ENCODE peak calls at places on chromosomes 6 and 20, in seven cellular contexts. One of them, this sample, is unnamed.

GRCh38 chr6:1144842-1145755 is 166.8 kb upstream of the FOXQ1 start:
- DNase-seq in small intestine: no peak
- DNase-seq in endodermal cell: no peak
- DNase-seq in psoas muscle: no peak
- DNase-seq in Peyer's patch: no peak
- DNase-seq in IMR-90: peak
- DNase-seq in heart left ventricle: no peak
- DNase-seq in this sample: no peak

GRCh38 chr6:2875840-2876207 is 27.3 kb downstream of the SERPINB9 start:
- DNase-seq in small intestine: no peak
- DNase-seq in endodermal cell: peak
- DNase-seq in psoas muscle: peak
- DNase-seq in Peyer's patch: peak
- DNase-seq in IMR-90: no peak
- DNase-seq in heart left ventricle: peak
- DNase-seq in this sample: no peak

GRCh38 chr6:7390218-7390878 is 740 bp downstream of the RIOK1 start:
- DNase-seq in small intestine: peak
- DNase-seq in endodermal cell: no peak
- DNase-seq in psoas muscle: no peak
- DNase-seq in Peyer's patch: no peak
- DNase-seq in IMR-90: peak
- DNase-seq in heart left ventricle: no peak
- DNase-seq in this sample: no peak

GRCh38 chr6:104601756-104602155 is 258.0 kb downstream of the HACE1 start:
- DNase-seq in small intestine: no peak
- DNase-seq in endodermal cell: no peak
- DNase-seq in psoas muscle: no peak
- DNase-seq in Peyer's patch: no peak
- DNase-seq in IMR-90: no peak
- DNase-seq in heart left ventricle: no peak
- DNase-seq in this sample: no peak

GRCh38 chr6:15689586-15690450 is 27.0 kb upstream of the DTNBP1 start:
- DNase-seq in small intestine: no peak
- DNase-seq in endodermal cell: no peak
- DNase-seq in psoas muscle: no peak
- DNase-seq in Peyer's patch: no peak
- DNase-seq in IMR-90: no peak
- DNase-seq in heart left ventricle: no peak
- DNase-seq in this sample: no peak

GRCh38 chr20:50496773-50497375 is 13.3 kb upstream of the PTPN1 start:
- DNase-seq in small intestine: no peak
- DNase-seq in endodermal cell: no peak
- DNase-seq in psoas muscle: no peak
- DNase-seq in Peyer's patch: no peak
- DNase-seq in IMR-90: no peak
- DNase-seq in heart left ventricle: no peak
- DNase-seq in this sample: no peak

GRCh38 chr6:157625111-157625510 is 197.9 kb upstream of the SNX9 start:
- DNase-seq in small intestine: no peak
- DNase-seq in endodermal cell: no peak
- DNase-seq in psoas muscle: no peak
- DNase-seq in Peyer's patch: no peak
- DNase-seq in IMR-90: no peak
- DNase-seq in heart left ventricle: no peak
- DNase-seq in this sample: no peak

GRCh38 chr6:16345449-16346330 is 107.3 kb downstream of the GMPR start:
- DNase-seq in small intestine: no peak
- DNase-seq in endodermal cell: peak
- DNase-seq in psoas muscle: peak
- DNase-seq in Peyer's patch: no peak
- DNase-seq in IMR-90: peak
- DNase-seq in heart left ventricle: peak
- DNase-seq in this sample: no peak

GRCh38 chr6:15350386-15351083 is 104.7 kb downstream of the JARID2 start:
- DNase-seq in small intestine: no peak
- DNase-seq in endodermal cell: no peak
- DNase-seq in psoas muscle: no peak
- DNase-seq in Peyer's patch: no peak
- DNase-seq in IMR-90: no peak
- DNase-seq in heart left ventricle: no peak
- DNase-seq in this sample: no peak

DNA sequence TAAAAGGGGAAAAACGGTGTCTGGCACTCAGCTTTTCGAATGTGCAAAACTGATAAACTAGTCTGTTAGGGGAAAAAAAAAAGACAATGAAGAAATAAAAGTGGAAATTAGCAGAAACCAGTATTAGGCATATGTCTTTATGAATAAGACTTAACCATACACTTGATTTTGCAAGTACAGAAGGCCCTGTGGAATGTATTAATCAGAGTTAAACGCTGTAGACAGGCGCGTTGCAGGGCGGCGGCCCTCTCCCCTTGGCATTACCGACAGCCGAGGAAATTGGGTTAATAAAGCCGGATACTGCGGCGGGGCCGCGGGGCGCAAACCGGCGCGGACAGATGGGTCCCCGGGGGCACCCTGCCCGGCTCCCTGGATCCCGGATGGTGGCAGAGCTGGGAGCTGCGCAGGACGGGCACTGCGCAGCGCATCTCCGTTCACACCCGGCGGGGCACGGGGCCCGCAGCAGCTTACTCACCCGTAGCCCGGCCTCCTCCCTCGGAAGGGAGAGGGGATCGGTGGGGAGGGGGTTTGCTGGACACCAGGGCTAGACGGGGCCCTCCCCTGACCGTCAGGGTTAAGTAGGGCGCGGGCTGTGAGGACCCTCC is 2.1 kb downstream of the BHLHE23 start:
- DNase-seq in small intestine: no peak
- DNase-seq in endodermal cell: peak
- DNase-seq in psoas muscle: no peak
- DNase-seq in Peyer's patch: no peak
- DNase-seq in IMR-90: no peak
- DNase-seq in heart left ventricle: no peak
- DNase-seq in this sample: no peak
- H3K4me3 ChIP-seq in small intestine: no peak
- H3K4me3 ChIP-seq in endodermal cell: no peak
- H3K4me3 ChIP-seq in psoas muscle: no peak
- H3K4me3 ChIP-seq in Peyer's patch: no peak
- H3K4me3 ChIP-seq in IMR-90: no peak
- H3K4me3 ChIP-seq in heart left ventricle: no peak
- H3K4me3 ChIP-seq in this sample: no peak

GRCh38 chr6:14074723-14075503 is 42.7 kb upstream of the CD83 start:
- DNase-seq in small intestine: peak
- DNase-seq in endodermal cell: no peak
- DNase-seq in psoas muscle: no peak
- DNase-seq in Peyer's patch: no peak
- DNase-seq in IMR-90: peak
- DNase-seq in heart left ventricle: no peak
- DNase-seq in this sample: no peak
- H3K4me3 ChIP-seq in small intestine: peak
- H3K4me3 ChIP-seq in endodermal cell: no peak
- H3K4me3 ChIP-seq in psoas muscle: peak
- H3K4me3 ChIP-seq in Peyer's patch: peak
- H3K4me3 ChIP-seq in IMR-90: peak
- H3K4me3 ChIP-seq in heart left ventricle: peak
- H3K4me3 ChIP-seq in this sample: peak

DNA sequence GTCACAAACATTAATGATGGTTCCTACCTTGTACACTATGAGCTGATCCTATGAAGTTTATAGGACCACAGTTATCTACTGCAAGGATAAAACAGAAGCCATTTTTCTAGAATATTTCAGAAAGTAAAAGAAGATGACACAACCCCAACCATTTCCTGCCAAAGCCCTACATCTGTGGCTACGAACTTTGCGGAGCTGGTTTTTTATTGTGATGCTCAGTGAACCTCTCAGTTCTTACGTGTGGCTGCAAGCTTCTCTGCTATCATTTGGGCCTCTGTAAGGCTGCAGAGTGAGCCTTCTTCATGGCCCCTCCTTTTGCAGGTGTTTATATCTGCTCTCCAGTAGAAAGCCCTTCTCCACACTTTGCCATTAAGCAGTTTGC is 17.8 kb upstream of the TAGAP start:
- DNase-seq in small intestine: peak
- DNase-seq in endodermal cell: peak
- DNase-seq in psoas muscle: no peak
- DNase-seq in Peyer's patch: no peak
- DNase-seq in IMR-90: no peak
- DNase-seq in heart left ventricle: no peak
- DNase-seq in this sample: no peak
- H3K4me3 ChIP-seq in small intestine: no peak
- H3K4me3 ChIP-seq in endodermal cell: no peak
- H3K4me3 ChIP-seq in psoas muscle: no peak
- H3K4me3 ChIP-seq in Peyer's patch: no peak
- H3K4me3 ChIP-seq in IMR-90: no peak
- H3K4me3 ChIP-seq in heart left ventricle: no peak
- H3K4me3 ChIP-seq in this sample: no peak

GRCh38 chr6:143553337-143553736 is 41.8 kb upstream of the FUCA2 start:
- DNase-seq in small intestine: no peak
- DNase-seq in endodermal cell: no peak
- DNase-seq in psoas muscle: no peak
- DNase-seq in Peyer's patch: no peak
- DNase-seq in IMR-90: no peak
- DNase-seq in heart left ventricle: no peak
- DNase-seq in this sample: no peak

GRCh38 chr6:143549221-143549620 is 37.7 kb upstream of the FUCA2 start:
- DNase-seq in small intestine: no peak
- DNase-seq in endodermal cell: no peak
- DNase-seq in psoas muscle: no peak
- DNase-seq in Peyer's patch: no peak
- DNase-seq in IMR-90: no peak
- DNase-seq in heart left ventricle: no peak
- DNase-seq in this sample: no peak

GRCh38 chr6:143545976-143546547 is 34.5 kb upstream of the FUCA2 start:
- DNase-seq in small intestine: peak
- DNase-seq in endodermal cell: no peak
- DNase-seq in psoas muscle: no peak
- DNase-seq in Peyer's patch: no peak
- DNase-seq in IMR-90: peak
- DNase-seq in heart left ventricle: no peak
- DNase-seq in this sample: no peak

GRCh38 chr6:143546599-143546998 is 35.1 kb upstream of the FUCA2 start:
- DNase-seq in small intestine: no peak
- DNase-seq in endodermal cell: no peak
- DNase-seq in psoas muscle: no peak
- DNase-seq in Peyer's patch: no peak
- DNase-seq in IMR-90: no peak
- DNase-seq in heart left ventricle: no peak
- DNase-seq in this sample: no peak

GRCh38 chr6:143549630-143550268 is 38.2 kb upstream of the FUCA2 start:
- DNase-seq in small intestine: no peak
- DNase-seq in endodermal cell: no peak
- DNase-seq in psoas muscle: no peak
- DNase-seq in Peyer's patch: no peak
- DNase-seq in IMR-90: no peak
- DNase-seq in heart left ventricle: no peak
- DNase-seq in this sample: no peak
- H3K4me3 ChIP-seq in small intestine: no peak
- H3K4me3 ChIP-seq in endodermal cell: no peak
- H3K4me3 ChIP-seq in psoas muscle: no peak
- H3K4me3 ChIP-seq in Peyer's patch: no peak
- H3K4me3 ChIP-seq in IMR-90: no peak
- H3K4me3 ChIP-seq in heart left ventricle: no peak
- H3K4me3 ChIP-seq in this sample: no peak

GRCh38 chr6:26501482-26501986 is 1.4 kb downstream of the BTN1A1 start:
- DNase-seq in small intestine: peak
- DNase-seq in endodermal cell: peak
- DNase-seq in psoas muscle: peak
- DNase-seq in Peyer's patch: peak
- DNase-seq in IMR-90: peak
- DNase-seq in heart left ventricle: peak
- DNase-seq in this sample: no peak

GRCh38 chr6:26493258-26493657 is 6.8 kb upstream of the BTN1A1 start:
- DNase-seq in small intestine: no peak
- DNase-seq in endodermal cell: no peak
- DNase-seq in psoas muscle: no peak
- DNase-seq in Peyer's patch: no peak
- DNase-seq in IMR-90: peak
- DNase-seq in heart left ventricle: no peak
- DNase-seq in this sample: no peak

GRCh38 chr6:26494117-26494516 is 6.0 kb upstream of the BTN1A1 start:
- DNase-seq in small intestine: no peak
- DNase-seq in endodermal cell: no peak
- DNase-seq in psoas muscle: no peak
- DNase-seq in Peyer's patch: no peak
- DNase-seq in IMR-90: no peak
- DNase-seq in heart left ventricle: no peak
- DNase-seq in this sample: no peak

GRCh38 chr6:26500102-26500501 is at the start of gene BTN1A1:
- DNase-seq in small intestine: no peak
- DNase-seq in endodermal cell: peak
- DNase-seq in psoas muscle: no peak
- DNase-seq in Peyer's patch: no peak
- DNase-seq in IMR-90: no peak
- DNase-seq in heart left ventricle: no peak
- DNase-seq in this sample: no peak

DNA sequence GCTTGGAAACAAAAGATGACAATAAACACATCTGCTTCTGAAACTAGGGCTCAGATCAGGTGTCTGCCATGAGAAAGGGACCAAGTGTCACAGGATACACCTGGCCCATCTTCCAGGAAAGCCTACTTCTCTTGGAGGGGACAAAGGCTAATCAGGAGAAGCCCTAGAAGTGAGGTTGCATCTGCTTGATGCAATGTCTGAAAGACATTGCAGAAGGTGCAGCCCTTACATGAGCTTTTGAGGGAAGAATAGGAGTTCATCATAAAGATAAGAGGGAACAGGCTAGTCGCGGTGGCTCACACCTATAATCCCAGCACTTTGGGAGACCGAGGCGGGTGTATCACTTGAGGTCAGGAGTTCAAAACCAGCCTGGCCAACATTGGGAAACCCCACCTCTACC is 2.5 kb upstream of the BTN1A1 start:
- DNase-seq in small intestine: no peak
- DNase-seq in endodermal cell: no peak
- DNase-seq in psoas muscle: no peak
- DNase-seq in Peyer's patch: no peak
- DNase-seq in IMR-90: no peak
- DNase-seq in heart left ventricle: no peak
- DNase-seq in this sample: no peak
- H3K4me3 ChIP-seq in small intestine: no peak
- H3K4me3 ChIP-seq in endodermal cell: no peak
- H3K4me3 ChIP-seq in psoas muscle: no peak
- H3K4me3 ChIP-seq in Peyer's patch: no peak
- H3K4me3 ChIP-seq in IMR-90: no peak
- H3K4me3 ChIP-seq in heart left ventricle: no peak
- H3K4me3 ChIP-seq in this sample: no peak

DNA sequence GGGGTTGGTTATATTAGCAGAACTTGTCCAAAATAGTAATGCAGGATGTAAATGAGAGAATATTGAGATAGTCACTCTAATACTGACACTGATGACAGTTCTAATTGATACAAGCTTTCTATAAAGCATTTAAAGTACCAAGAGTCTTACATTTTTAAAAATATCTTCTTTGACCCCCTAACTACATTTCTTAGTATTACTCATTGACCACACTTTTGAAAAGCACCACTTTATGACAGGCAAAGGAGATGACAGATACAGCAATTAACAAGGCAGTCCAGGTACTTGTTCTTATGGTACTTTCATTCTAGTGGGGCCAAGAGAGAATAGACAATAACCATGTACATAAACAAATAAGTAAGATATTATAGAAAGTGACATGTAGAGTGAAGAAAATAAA is 139.4 kb upstream of the EYA4 start:
- DNase-seq in small intestine: no peak
- DNase-seq in endodermal cell: no peak
- DNase-seq in psoas muscle: no peak
- DNase-seq in Peyer's patch: no peak
- DNase-seq in IMR-90: peak
- DNase-seq in heart left ventricle: no peak
- DNase-seq in this sample: no peak
- H3K4me3 ChIP-seq in small intestine: no peak
- H3K4me3 ChIP-seq in endodermal cell: no peak
- H3K4me3 ChIP-seq in psoas muscle: no peak
- H3K4me3 ChIP-seq in Peyer's patch: no peak
- H3K4me3 ChIP-seq in IMR-90: no peak
- H3K4me3 ChIP-seq in heart left ventricle: no peak
- H3K4me3 ChIP-seq in this sample: no peak

This sample was measured in right atrium auricular region.